ENCODE peak calls at places on chromosome 1, in five cellular contexts. One of them, this sample, is unnamed.

GRCh38 chr1:204704794-204705492 is 19.4 kb upstream of the LRRN2 start:
- DNase-seq in uterus: no peak
- DNase-seq in HTR-8/SVneo: no peak
- DNase-seq in foreskin fibroblast: no peak
- DNase-seq in naive thymus-derived CD4-positive, alpha-beta T cell: no peak
- DNase-seq in this sample: no peak

GRCh38 chr1:14095001-14095400 is 395.0 kb downstream of the PRDM2 start:
- DNase-seq in naive thymus-derived CD4-positive, alpha-beta T cell: no peak
- DNase-seq in HTR-8/SVneo: peak
- DNase-seq in foreskin fibroblast: peak
- DNase-seq in uterus: no peak
- DNase-seq in this sample: no peak

GRCh38 chr1:190175320-190175719 is 302.3 kb downstream of the BRINP3 start:
- DNase-seq in foreskin fibroblast: peak
- DNase-seq in uterus: no peak
- DNase-seq in HTR-8/SVneo: no peak
- DNase-seq in naive thymus-derived CD4-positive, alpha-beta T cell: no peak
- DNase-seq in this sample: no peak

GRCh38 chr1:53696990-53697389 is 42.0 kb downstream of the GLIS1 start:
- DNase-seq in uterus: no peak
- DNase-seq in naive thymus-derived CD4-positive, alpha-beta T cell: no peak
- DNase-seq in HTR-8/SVneo: no peak
- DNase-seq in foreskin fibroblast: no peak
- DNase-seq in this sample: no peak

GRCh38 chr1:210477328-210477924 is 148.7 kb downstream of the HHAT start:
- DNase-seq in uterus: no peak
- DNase-seq in foreskin fibroblast: peak
- DNase-seq in HTR-8/SVneo: peak
- DNase-seq in naive thymus-derived CD4-positive, alpha-beta T cell: no peak
- DNase-seq in this sample: no peak

GRCh38 chr1:219858980-219859379 is 69.4 kb downstream of the SLC30A10 start:
- DNase-seq in foreskin fibroblast: no peak
- DNase-seq in HTR-8/SVneo: no peak
- DNase-seq in naive thymus-derived CD4-positive, alpha-beta T cell: no peak
- DNase-seq in uterus: no peak
- DNase-seq in this sample: no peak

GRCh38 chr1:83998599-83999315 is at the start of gene TTLL7:
- DNase-seq in HTR-8/SVneo: peak
- DNase-seq in foreskin fibroblast: peak
- DNase-seq in uterus: peak
- DNase-seq in naive thymus-derived CD4-positive, alpha-beta T cell: peak
- DNase-seq in this sample: peak

GRCh38 chr1:36067871-36068270 is 16.0 kb upstream of the TEKT2 start:
- DNase-seq in HTR-8/SVneo: no peak
- DNase-seq in foreskin fibroblast: no peak
- DNase-seq in uterus: no peak
- DNase-seq in naive thymus-derived CD4-positive, alpha-beta T cell: no peak
- DNase-seq in this sample: peak

GRCh38 chr1:227758366-227758765 is 23.1 kb downstream of the SNAP47 start:
- DNase-seq in HTR-8/SVneo: no peak
- DNase-seq in uterus: no peak
- DNase-seq in foreskin fibroblast: no peak
- DNase-seq in naive thymus-derived CD4-positive, alpha-beta T cell: no peak
- DNase-seq in this sample: peak

GRCh38 chr1:24379733-24380315 is 33.8 kb downstream of the STPG1 start:
- DNase-seq in foreskin fibroblast: peak
- DNase-seq in uterus: no peak
- DNase-seq in HTR-8/SVneo: no peak
- DNase-seq in naive thymus-derived CD4-positive, alpha-beta T cell: no peak
- DNase-seq in this sample: no peak

GRCh38 chr1:216290074-216290473 is 133.2 kb downstream of the USH2A start:
- DNase-seq in HTR-8/SVneo: no peak
- DNase-seq in uterus: no peak
- DNase-seq in foreskin fibroblast: no peak
- DNase-seq in naive thymus-derived CD4-positive, alpha-beta T cell: no peak
- DNase-seq in this sample: no peak

GRCh38 chr1:234039603-234040002 is 135.1 kb downstream of the SLC35F3 start:
- DNase-seq in uterus: no peak
- DNase-seq in foreskin fibroblast: no peak
- DNase-seq in naive thymus-derived CD4-positive, alpha-beta T cell: no peak
- DNase-seq in HTR-8/SVneo: no peak
- DNase-seq in this sample: no peak

GRCh38 chr1:76264642-76265041 is 190.1 kb downstream of the ST6GALNAC3 start:
- DNase-seq in naive thymus-derived CD4-positive, alpha-beta T cell: no peak
- DNase-seq in uterus: no peak
- DNase-seq in HTR-8/SVneo: no peak
- DNase-seq in foreskin fibroblast: no peak
- DNase-seq in this sample: no peak

GRCh38 chr1:44664730-44665370 is 9.4 kb downstream of the TMEM53 start:
- DNase-seq in HTR-8/SVneo: no peak
- DNase-seq in uterus: no peak
- DNase-seq in naive thymus-derived CD4-positive, alpha-beta T cell: no peak
- DNase-seq in foreskin fibroblast: no peak
- DNase-seq in this sample: no peak

GRCh38 chr1:151825811-151826660 is 5.6 kb downstream of the RORC start:
- DNase-seq in HTR-8/SVneo: no peak
- DNase-seq in naive thymus-derived CD4-positive, alpha-beta T cell: no peak
- DNase-seq in foreskin fibroblast: no peak
- DNase-seq in uterus: no peak
- DNase-seq in this sample: no peak

GRCh38 chr1:224615861-224616760 is at the start of gene CNIH3:
- DNase-seq in naive thymus-derived CD4-positive, alpha-beta T cell: no peak
- DNase-seq in uterus: no peak
- DNase-seq in HTR-8/SVneo: no peak
- DNase-seq in foreskin fibroblast: peak
- DNase-seq in this sample: peak

GRCh38 chr1:174871886-174872285 is 127.9 kb upstream of the CACYBP start:
- DNase-seq in uterus: no peak
- DNase-seq in HTR-8/SVneo: no peak
- DNase-seq in foreskin fibroblast: no peak
- DNase-seq in naive thymus-derived CD4-positive, alpha-beta T cell: no peak
- DNase-seq in this sample: no peak